ENCODE peak calls at places on chromosomes 3 and 15, in nine cellular contexts. U is effector CD4-positive, alpha-beta T cell; X is heart right ventricle; E is retinal pigment epithelial cell; I is Ammon's horn; W is activated T-cell treated with anti-CD3 and anti-CD28 coated beads for 1 hour; Q is LoVo; S is mucosa of gallbladder; A is NCI-H1694 treated with DMSO at 0.1 percent for 48 hours. F is an unnamed sample.

GRCh38 chr3:152540120-152540519 is 271.4 kb downstream of the MBNL1 start:
- DNase-seq in A (no peak), X (no peak), Q (no peak), S (no peak), I (no peak), E (no peak), U (no peak), W (no peak), F (no peak)

GRCh38 chr3:13282528-13282985 is 137.6 kb downstream of the NUP210 start:
- DNase-seq in U (no peak), Q (no peak), A (no peak), S (no peak), X (no peak), E (no peak), I (peak), W (no peak), F (no peak)

GRCh38 chr15:96505014-96505413 is 174.5 kb downstream of the NR2F2 start:
- DNase-seq in U (no peak), A (no peak), W (no peak), I (no peak), Q (no peak), E (no peak), X (no peak), S (no peak), F (no peak)

GRCh38 chr15:58065445-58066041 is at the start of gene ALDH1A2:
- DNase-seq in U (no peak), A (no peak), W (no peak), E (no peak), S (peak), X (peak), Q (no peak), I (no peak), F (peak)

GRCh38 chr15:49570672-49571071 is 49.9 kb downstream of the FAM227B start:
- DNase-seq in S (no peak), U (no peak), Q (no peak), A (no peak), X (no peak), W (no peak), I (no peak), E (no peak), F (no peak)

GRCh38 chr15:52102468-52102867 is 10.1 kb downstream of the BCL2L10 start:
- DNase-seq in E (peak), A (no peak), U (no peak), I (no peak), Q (no peak), W (no peak), X (no peak), S (no peak), F (no peak)

GRCh38 chr15:40266828-40267304 is 16.0 kb downstream of the ANKRD63 start:
- DNase-seq in U (no peak), I (no peak), S (peak), Q (peak), X (no peak), E (peak), A (no peak), W (no peak), F (peak)

GRCh38 chr3:29438580-29438979 is 157.7 kb downstream of the RBMS3 start:
- DNase-seq in W (no peak), A (no peak), Q (no peak), X (no peak), I (no peak), E (no peak), U (no peak), S (no peak), F (no peak)

GRCh38 chr15:25501828-25502446 is 63.1 kb upstream of the UBE3A start:
- DNase-seq in W (no peak), E (no peak), A (no peak), I (peak), U (no peak), Q (peak), S (peak), X (no peak), F (no peak)

GRCh38 chr3:85170646-85171045 is 211.9 kb downstream of the CADM2 start:
- DNase-seq in A (no peak), U (no peak), S (no peak), Q (no peak), I (no peak), X (no peak), E (no peak), W (no peak), F (no peak)

GRCh38 chr15:33292718-33293307 is 18.0 kb upstream of the RYR3 start:
- DNase-seq in A (peak), E (no peak), U (no peak), I (peak), W (peak), Q (peak), S (peak), X (no peak), F (peak)

GRCh38 chr15:74422723-74423442 is 10.9 kb downstream of the SEMA7A start:
- DNase-seq in E (no peak), U (no peak), A (no peak), X (no peak), W (no peak), I (peak), S (no peak), Q (peak), F (peak)

GRCh38 chr3:184648726-184649125 is 63.1 kb downstream of the MAGEF1 start:
- DNase-seq in I (no peak), A (no peak), W (no peak), U (no peak), S (no peak), X (no peak), E (no peak), Q (no peak), F (no peak)